ENCODE peak calls at places on chromosome 21, in seven cellular contexts. Z, D, F, G, J, Q and K are unnamed samples.

GRCh38 chr21:14737278-14737677 is 191.2 kb upstream of the SAMSN1 start:
- DNase-seq in Z (no peak), D (no peak), F (no peak), G (no peak), J (no peak), Q (no peak), K (no peak)

GRCh38 chr21:22476726-22477646 is 1478.8 kb downstream of the NCAM2 start:
- DNase-seq in Z (no peak), D (no peak), F (no peak), G (no peak), J (no peak), Q (no peak), K (no peak)

GRCh38 chr21:29302340-29302991 is 3.7 kb downstream of the BACH1 start:
- DNase-seq in Z (no peak), D (no peak), F (no peak), G (no peak), J (peak), Q (no peak), K (no peak)

GRCh38 chr21:24110846-24111245 is 1496.4 kb downstream of the MRPL39 start:
- DNase-seq in Z (no peak), D (no peak), F (no peak), G (no peak), J (no peak), Q (no peak), K (no peak)

GRCh38 chr21:16770279-16770678 is 742.6 kb upstream of the CXADR start:
- DNase-seq in Z (no peak), D (no peak), F (no peak), G (no peak), J (no peak), Q (no peak), K (no peak)

GRCh38 chr21:24042687-24043086 is 1564.6 kb downstream of the MRPL39 start:
- DNase-seq in Z (no peak), D (no peak), F (no peak), G (no peak), J (no peak), Q (no peak), K (no peak)

GRCh38 chr21:14691924-14692323 is 145.8 kb upstream of the SAMSN1 start:
- DNase-seq in Z (no peak), D (no peak), F (no peak), G (no peak), J (no peak), Q (no peak), K (no peak)

GRCh38 chr21:28068455-28069358 is 924.0 kb downstream of the LTN1 start:
- DNase-seq in Z (no peak), D (no peak), F (no peak), G (no peak), J (peak), Q (no peak), K (no peak)

GRCh38 chr21:25788677-25789076 is 53.9 kb downstream of the GABPA start:
- DNase-seq in Z (no peak), D (no peak), F (no peak), G (no peak), J (no peak), Q (no peak), K (no peak)

GRCh38 chr21:16211339-16212303 is 481.8 kb downstream of the USP25 start:
- DNase-seq in Z (no peak), D (no peak), F (no peak), G (no peak), J (peak), Q (no peak), K (no peak)

GRCh38 chr21:17514124-17514481 is 1.3 kb downstream of the CXADR start:
- DNase-seq in Z (no peak), D (no peak), F (no peak), G (no peak), J (no peak), Q (no peak), K (no peak)

GRCh38 chr21:16199539-16199938 is 469.8 kb downstream of the USP25 start:
- DNase-seq in Z (no peak), D (no peak), F (no peak), G (no peak), J (no peak), Q (no peak), K (no peak)

GRCh38 chr21:31557421-31557955 is 102.0 kb upstream of the SOD1 start:
- DNase-seq in Z (peak), D (peak), F (no peak), G (no peak), J (no peak), Q (peak), K (peak)

GRCh38 chr21:25572895-25573310 is 34.4 kb downstream of the MRPL39 start:
- DNase-seq in Z (no peak), D (no peak), F (no peak), G (no peak), J (peak), Q (no peak), K (no peak)

GRCh38 chr21:46518983-46519583 is 60.4 kb downstream of the DIP2A start:
- DNase-seq in Z (no peak), D (no peak), F (no peak), G (no peak), J (peak), Q (no peak), K (no peak)

GRCh38 chr21:42218836-42219605 is at the start of gene ABCG1:
- DNase-seq in Z (peak), D (peak), F (peak), G (no peak), J (no peak), Q (no peak), K (peak)

GRCh38 chr21:15695241-15695640 is 34.5 kb upstream of the USP25 start:
- DNase-seq in Z (no peak), D (no peak), F (no peak), G (no peak), J (peak), Q (no peak), K (no peak)

GRCh38 chr21:43277481-43278351 is 108.9 kb downstream of the CRYAA start:
- DNase-seq in Z (peak), D (no peak), F (no peak), G (no peak), J (no peak), Q (no peak), K (peak)

GRCh38 chr21:42107881-42108553 is 36.9 kb downstream of the UMODL1 start:
- DNase-seq in Z (peak), D (peak), F (peak), G (no peak), J (peak), Q (peak), K (peak)

GRCh38 chr21:14263879-14264278 is 47.9 kb downstream of the RBM11 start:
- DNase-seq in Z (no peak), D (no peak), F (no peak), G (no peak), J (no peak), Q (no peak), K (no peak)

DNA sequence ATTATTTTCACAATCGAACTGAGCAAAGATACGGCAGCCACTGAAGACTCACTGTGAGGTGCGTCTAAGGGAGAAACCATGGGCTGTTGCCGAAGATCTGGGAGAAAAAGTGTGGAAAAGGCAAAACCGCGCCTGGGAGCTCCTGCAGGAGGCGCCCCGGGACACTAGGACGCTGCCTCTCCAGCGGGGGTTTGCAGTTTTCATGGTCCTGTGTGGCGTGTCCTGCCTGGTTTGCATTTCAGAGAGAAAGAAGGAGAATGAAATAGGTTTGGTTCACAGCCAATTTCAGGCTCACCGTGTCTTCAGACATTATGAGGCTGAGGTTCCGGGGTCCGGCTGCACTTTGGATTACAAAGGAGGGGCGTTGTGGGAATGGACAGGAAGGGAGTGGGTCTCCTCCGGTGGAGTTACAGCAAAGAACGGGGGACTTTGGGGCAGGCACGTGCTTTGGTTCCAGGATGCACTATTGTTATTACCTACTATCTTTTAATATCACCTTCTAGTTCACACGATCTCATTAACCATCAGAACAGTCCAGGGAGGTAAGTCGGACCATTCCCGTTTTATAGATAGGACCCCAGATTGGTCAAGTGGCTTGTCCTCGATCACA is 179.8 kb downstream of the DYRK1A start:
- DNase-seq in Z (no peak), D (no peak), F (no peak), G (no peak), J (no peak), Q (no peak), K (no peak)
- TF ChIP-seq CTCF in Z (no peak), D (no peak), F (no peak), G (no peak), J (no peak), Q (no peak), K (no peak)

GRCh38 chr21:35652196-35652595 is 408.1 kb downstream of the SETD4 start:
- DNase-seq in Z (no peak), D (no peak), F (no peak), G (no peak), J (no peak), Q (no peak), K (no peak)

GRCh38 chr21:35649186-35649585 is 411.1 kb downstream of the SETD4 start:
- DNase-seq in Z (no peak), D (no peak), F (no peak), G (no peak), J (peak), Q (no peak), K (no peak)

GRCh38 chr21:35651166-35651565 is 409.2 kb downstream of the SETD4 start:
- DNase-seq in Z (no peak), D (no peak), F (no peak), G (no peak), J (no peak), Q (no peak), K (no peak)

GRCh38 chr21:35648512-35648911 is 411.8 kb downstream of the SETD4 start:
- DNase-seq in Z (no peak), D (no peak), F (no peak), G (no peak), J (no peak), Q (no peak), K (no peak)

DNA sequence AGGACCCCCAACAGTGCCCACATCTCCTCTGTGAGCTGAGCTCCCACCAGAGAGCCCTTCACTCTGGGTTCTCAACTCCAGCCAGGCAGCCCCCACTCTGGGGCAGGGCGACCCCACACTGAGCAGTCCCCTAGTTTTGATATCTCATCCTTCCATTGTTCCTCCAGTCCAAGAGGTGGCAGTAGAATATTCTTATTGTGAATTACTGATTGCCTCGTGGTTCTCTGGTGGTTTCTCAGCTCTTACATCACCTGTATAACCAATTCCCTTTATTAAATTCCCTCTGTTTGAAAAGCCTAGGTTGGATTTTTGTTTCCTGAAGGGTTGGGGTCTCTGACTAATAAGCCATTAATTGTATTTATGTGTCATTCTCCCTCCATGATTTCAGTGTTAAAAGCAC is 407.5 kb downstream of the SETD4 start:
- DNase-seq in Z (no peak), D (no peak), F (no peak), G (no peak), J (no peak), Q (no peak), K (no peak)
- TF ChIP-seq CTCF in Z (no peak), D (no peak), F (no peak), G (no peak), J (no peak), Q (no peak), K (no peak)

DNA sequence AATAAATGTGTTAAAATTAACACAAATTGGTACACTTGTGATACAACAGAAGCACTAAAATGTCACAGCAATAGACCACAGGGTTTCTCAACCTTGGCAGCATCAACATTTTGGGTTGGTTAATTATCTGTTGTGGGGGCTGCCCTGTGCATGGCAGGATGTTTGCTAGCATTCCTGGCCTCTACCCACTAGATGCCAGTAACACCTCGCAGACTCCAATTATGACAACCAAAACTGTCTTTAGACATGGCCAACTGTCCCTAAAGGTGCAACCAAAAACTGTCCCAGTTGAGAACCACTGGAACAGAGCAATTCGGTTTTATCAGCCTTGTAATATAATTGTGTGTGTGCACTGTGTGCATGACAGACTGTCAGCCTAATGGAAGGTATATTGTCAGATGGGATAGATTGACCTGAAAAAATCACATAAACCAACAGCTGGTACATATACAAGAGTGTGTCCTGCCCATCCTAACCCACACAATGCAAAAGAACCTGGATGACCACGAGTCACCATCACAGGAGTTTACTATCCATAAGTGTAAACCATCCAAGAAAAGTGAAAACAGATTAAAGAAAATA is 13.5 kb upstream of the ERG start:
- DNase-seq in Z (no peak), D (no peak), F (no peak), G (no peak), J (no peak), Q (no peak), K (no peak)
- TF ChIP-seq CTCF in Z (no peak), D (no peak), F (no peak), G (no peak), J (peak), Q (no peak), K (no peak)

DNA sequence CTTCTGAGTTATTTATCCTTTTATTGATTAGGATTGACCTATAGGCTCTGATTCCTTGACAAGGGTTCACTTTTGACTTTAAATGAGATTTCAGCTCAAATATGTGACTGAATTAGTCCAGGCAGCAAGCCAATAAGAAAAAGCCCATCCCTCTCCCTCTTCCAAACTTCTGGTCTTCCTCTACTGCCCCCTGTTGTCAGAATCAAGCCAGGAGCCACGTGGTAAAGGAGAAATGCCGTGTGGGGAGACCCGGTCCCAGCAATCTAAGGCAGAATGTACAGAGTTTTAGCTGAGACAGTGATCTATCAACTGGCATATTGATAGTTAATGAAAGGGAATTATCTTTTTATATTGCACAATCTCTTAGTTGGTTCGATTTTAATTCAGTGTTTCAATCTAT is 5.2 kb downstream of the ADAMTS5 start:
- DNase-seq in Z (no peak), D (peak), F (no peak), G (no peak), J (no peak), Q (no peak), K (no peak)
- TF ChIP-seq CTCF in Z (peak), D (peak), F (no peak), G (peak), J (peak), Q (peak), K (no peak)

GRCh38 chr21:33368124-33368523 is 35.1 kb upstream of the IFNGR2 start:
- DNase-seq in Z (no peak), D (no peak), F (no peak), G (no peak), J (no peak), Q (no peak), K (no peak)

GRCh38 chr21:33368576-33368975 is 34.6 kb upstream of the IFNGR2 start:
- DNase-seq in Z (no peak), D (no peak), F (no peak), G (no peak), J (no peak), Q (no peak), K (no peak)

GRCh38 chr21:33367309-33367973 is 35.8 kb upstream of the IFNGR2 start:
- DNase-seq in Z (no peak), D (no peak), F (no peak), G (peak), J (no peak), Q (no peak), K (no peak)

GRCh38 chr21:33362044-33362555 is 37.3 kb downstream of the IFNAR1 start:
- DNase-seq in Z (no peak), D (no peak), F (no peak), G (no peak), J (no peak), Q (no peak), K (no peak)

DNA sequence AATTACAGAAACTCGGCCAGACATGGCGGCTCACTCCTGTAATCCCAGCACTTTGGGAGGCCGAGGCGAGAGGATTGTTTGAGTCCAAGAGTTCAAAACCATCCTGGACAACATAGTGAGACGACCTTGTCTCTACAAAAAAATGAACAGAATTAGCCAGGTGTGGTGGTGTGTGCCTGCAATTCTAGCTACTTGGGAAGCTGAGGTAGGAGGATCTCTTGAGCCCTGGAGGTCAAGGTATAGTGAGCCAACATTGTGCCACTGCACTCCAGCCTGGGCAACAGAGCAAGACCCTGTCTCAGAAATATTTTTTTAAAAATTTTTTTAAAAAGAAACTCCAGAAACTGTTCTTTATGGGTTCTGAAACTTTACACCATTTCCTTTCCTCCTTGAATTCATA is 38.4 kb upstream of the IFNGR2 start:
- DNase-seq in Z (no peak), D (no peak), F (no peak), G (no peak), J (no peak), Q (no peak), K (no peak)
- TF ChIP-seq CTCF in Z (no peak), D (no peak), F (no peak), G (no peak), J (no peak), Q (no peak), K (no peak)

GRCh38 chr21:45473496-45474322 is 68.5 kb downstream of the SLC19A1 start:
- DNase-seq in Z (no peak), D (no peak), F (no peak), G (no peak), J (no peak), Q (no peak), K (peak)
- TF ChIP-seq CTCF in Z (no peak), D (no peak), F (no peak), G (no peak), J (no peak), Q (no peak), K (no peak)

DNA sequence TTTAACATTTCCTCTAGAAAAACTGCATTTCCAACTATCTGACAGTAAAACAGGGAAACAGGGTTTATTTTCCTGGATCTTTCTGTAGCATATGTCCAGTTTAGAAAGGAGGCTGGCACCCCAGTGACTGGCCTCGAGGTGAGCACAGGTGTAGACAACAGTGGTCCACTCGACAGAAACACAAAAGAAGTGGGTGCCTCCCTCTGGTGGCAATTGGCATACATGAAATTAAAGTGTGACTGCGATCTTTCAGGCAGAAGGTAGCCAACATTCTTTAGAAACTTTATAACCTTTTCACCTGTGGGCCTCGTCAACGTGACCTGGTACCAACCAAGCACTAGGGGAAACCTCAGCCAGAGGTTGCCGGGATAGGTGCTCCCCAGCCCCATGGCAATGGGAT is 44.0 kb downstream of the PCP4 start:
- DNase-seq in Z (no peak), D (no peak), F (peak), G (no peak), J (no peak), Q (no peak), K (no peak)
- TF ChIP-seq CTCF in Z (no peak), D (peak), F (no peak), G (no peak), J (no peak), Q (peak), K (no peak)

GRCh38 chr21:44378646-44379581 is 25.5 kb downstream of the TRPM2 start:
- DNase-seq in Z (peak), D (no peak), F (no peak), G (no peak), J (no peak), Q (no peak), K (peak)

GRCh38 chr21:44375686-44376320 is 22.4 kb downstream of the TRPM2 start:
- DNase-seq in Z (peak), D (no peak), F (no peak), G (no peak), J (no peak), Q (no peak), K (no peak)

GRCh38 chr21:44376606-44377005 is 23.2 kb downstream of the TRPM2 start:
- DNase-seq in Z (peak), D (no peak), F (no peak), G (no peak), J (no peak), Q (no peak), K (no peak)

GRCh38 chr21:44377922-44378645 is 24.7 kb downstream of the TRPM2 start:
- DNase-seq in Z (peak), D (no peak), F (no peak), G (no peak), J (no peak), Q (no peak), K (no peak)

GRCh38 chr21:44377201-44377921 is 23.9 kb downstream of the TRPM2 start:
- DNase-seq in Z (peak), D (no peak), F (no peak), G (no peak), J (no peak), Q (no peak), K (no peak)
- TF ChIP-seq CTCF in Z (no peak), D (no peak), F (no peak), G (no peak), J (no peak), Q (peak), K (peak)

GRCh38 chr21:33265664-33266049 is 510 bp upstream of the IL10RB start:
- DNase-seq in Z (peak), D (no peak), F (no peak), G (no peak), J (no peak), Q (no peak), K (peak)
- TF ChIP-seq CTCF in Z (no peak), D (no peak), F (no peak), G (no peak), J (no peak), Q (no peak), K (peak)

GRCh38 chr21:34034369-34035014 is 38.9 kb upstream of the MRPS6 start:
- DNase-seq in Z (no peak), D (no peak), F (no peak), G (no peak), J (peak), Q (no peak), K (no peak)
- TF ChIP-seq CTCF in Z (no peak), D (no peak), F (no peak), G (no peak), J (no peak), Q (no peak), K (no peak)